ENCODE peak calls at places on chromosomes 16 and 17, in eight cellular contexts. One of them, this sample, is unnamed.

GRCh38 chr16:30786936-30787612 is at the start of gene ZNF629:
- DNase-seq in RWPE1: peak; percentile 62
- DNase-seq in upper lobe of right lung: peak; percentile 83
- DNase-seq in ascending aorta: no peak
- DNase-seq in Panc1: no peak
- DNase-seq in AG04449: no peak
- DNase-seq in CD4-positive, alpha-beta T cell: peak; percentile 12
- DNase-seq in H9: peak; percentile 71
- DNase-seq in this sample: no peak

GRCh38 chr17:72472116-72472515 is 351.3 kb downstream of the SOX9 start:
- DNase-seq in ascending aorta: no peak
- DNase-seq in CD4-positive, alpha-beta T cell: no peak
- DNase-seq in AG04449: no peak
- DNase-seq in Panc1: no peak
- DNase-seq in RWPE1: no peak
- DNase-seq in upper lobe of right lung: no peak
- DNase-seq in H9: no peak
- DNase-seq in this sample: no peak

GRCh38 chr16:57992084-57992483 is 8.4 kb downstream of the ZNF319 start:
- DNase-seq in Panc1: no peak
- DNase-seq in upper lobe of right lung: peak; percentile 59
- DNase-seq in ascending aorta: no peak
- DNase-seq in CD4-positive, alpha-beta T cell: no peak
- DNase-seq in RWPE1: no peak
- DNase-seq in H9: no peak
- DNase-seq in AG04449: no peak
- DNase-seq in this sample: peak; percentile 34

GRCh38 chr16:8137581-8137980 is 452.7 kb downstream of the TMEM114 start:
- DNase-seq in ascending aorta: no peak
- DNase-seq in RWPE1: no peak
- DNase-seq in Panc1: no peak
- DNase-seq in H9: no peak
- DNase-seq in AG04449: no peak
- DNase-seq in CD4-positive, alpha-beta T cell: no peak
- DNase-seq in upper lobe of right lung: no peak
- DNase-seq in this sample: no peak

GRCh38 chr16:57390635-57391307 is 13.8 kb upstream of the CCL17 start:
- DNase-seq in upper lobe of right lung: no peak
- DNase-seq in CD4-positive, alpha-beta T cell: no peak
- DNase-seq in ascending aorta: no peak
- DNase-seq in Panc1: no peak
- DNase-seq in RWPE1: no peak
- DNase-seq in H9: no peak
- DNase-seq in AG04449: no peak
- DNase-seq in this sample: peak; percentile 20

GRCh38 chr17:75640556-75641119 is 7.4 kb downstream of the SMIM5 start:
- DNase-seq in H9: no peak
- DNase-seq in AG04449: no peak
- DNase-seq in ascending aorta: no peak
- DNase-seq in RWPE1: no peak
- DNase-seq in Panc1: no peak
- DNase-seq in upper lobe of right lung: peak; percentile 55
- DNase-seq in CD4-positive, alpha-beta T cell: no peak
- DNase-seq in this sample: peak; percentile 56

GRCh38 chr16:3538222-3538621 is 37.4 kb downstream of the CLUAP1 start:
- DNase-seq in CD4-positive, alpha-beta T cell: no peak
- DNase-seq in H9: no peak
- DNase-seq in Panc1: no peak
- DNase-seq in RWPE1: no peak
- DNase-seq in upper lobe of right lung: no peak
- DNase-seq in AG04449: no peak
- DNase-seq in ascending aorta: no peak
- DNase-seq in this sample: no peak

GRCh38 chr17:19348806-19349205 is 13.7 kb downstream of the B9D1 start:
- DNase-seq in CD4-positive, alpha-beta T cell: no peak
- DNase-seq in H9: peak; percentile 21
- DNase-seq in RWPE1: no peak
- DNase-seq in ascending aorta: peak; percentile 2
- DNase-seq in AG04449: no peak
- DNase-seq in upper lobe of right lung: peak; percentile 6
- DNase-seq in Panc1: no peak
- DNase-seq in this sample: peak; percentile 43

GRCh38 chr16:64878964-64879363 is 242.9 kb downstream of the CDH11 start:
- DNase-seq in ascending aorta: no peak
- DNase-seq in AG04449: no peak
- DNase-seq in H9: no peak
- DNase-seq in CD4-positive, alpha-beta T cell: no peak
- DNase-seq in RWPE1: no peak
- DNase-seq in Panc1: no peak
- DNase-seq in upper lobe of right lung: no peak
- DNase-seq in this sample: no peak

GRCh38 chr17:72618018-72618509 is 474.4 kb downstream of the SLC39A11 start:
- DNase-seq in Panc1: no peak
- DNase-seq in upper lobe of right lung: no peak
- DNase-seq in AG04449: no peak
- DNase-seq in CD4-positive, alpha-beta T cell: peak; percentile 26
- DNase-seq in RWPE1: no peak
- DNase-seq in ascending aorta: no peak
- DNase-seq in H9: no peak
- DNase-seq in this sample: no peak

GRCh38 chr16:5895137-5895536 is 797.5 kb upstream of the EEF2KMT start:
- DNase-seq in upper lobe of right lung: no peak
- DNase-seq in RWPE1: no peak
- DNase-seq in ascending aorta: no peak
- DNase-seq in AG04449: no peak
- DNase-seq in Panc1: no peak
- DNase-seq in CD4-positive, alpha-beta T cell: no peak
- DNase-seq in H9: no peak
- DNase-seq in this sample: no peak

GRCh38 chr17:43877031-43877430 is 30.1 kb downstream of the CD300LG start:
- DNase-seq in H9: no peak
- DNase-seq in upper lobe of right lung: no peak
- DNase-seq in RWPE1: no peak
- DNase-seq in AG04449: no peak
- DNase-seq in ascending aorta: no peak
- DNase-seq in CD4-positive, alpha-beta T cell: no peak
- DNase-seq in Panc1: no peak
- DNase-seq in this sample: peak; percentile 34

GRCh38 chr17:43877451-43878155 is 29.7 kb downstream of the MPP2 start:
- DNase-seq in CD4-positive, alpha-beta T cell: no peak
- DNase-seq in RWPE1: no peak
- DNase-seq in ascending aorta: no peak
- DNase-seq in Panc1: no peak
- DNase-seq in upper lobe of right lung: no peak
- DNase-seq in AG04449: no peak
- DNase-seq in H9: no peak
- DNase-seq in this sample: peak; percentile 64

GRCh38 chr17:43880420-43880991 is 26.8 kb downstream of the MPP2 start:
- DNase-seq in upper lobe of right lung: peak; percentile 71
- DNase-seq in H9: peak; percentile 80
- DNase-seq in ascending aorta: no peak
- DNase-seq in RWPE1: peak; percentile 59
- DNase-seq in AG04449: no peak
- DNase-seq in CD4-positive, alpha-beta T cell: peak; percentile 31
- DNase-seq in Panc1: peak; percentile 32
- DNase-seq in this sample: peak; percentile 73

GRCh38 chr17:43879723-43880419 is 27.5 kb downstream of the MPP2 start:
- DNase-seq in RWPE1: no peak
- DNase-seq in CD4-positive, alpha-beta T cell: no peak
- DNase-seq in H9: no peak
- DNase-seq in Panc1: no peak
- DNase-seq in AG04449: no peak
- DNase-seq in ascending aorta: no peak
- DNase-seq in upper lobe of right lung: no peak
- DNase-seq in this sample: peak; percentile 47

GRCh38 chr17:43878260-43879082 is 28.9 kb downstream of the MPP2 start:
- DNase-seq in RWPE1: peak; percentile 91
- DNase-seq in upper lobe of right lung: peak; percentile 83
- DNase-seq in CD4-positive, alpha-beta T cell: peak; percentile 60
- DNase-seq in AG04449: peak; percentile 65
- DNase-seq in ascending aorta: no peak
- DNase-seq in Panc1: peak; percentile 43
- DNase-seq in H9: peak; percentile 94
- DNase-seq in this sample: peak; percentile 90
- TF ChIP-seq CTCF in RWPE1: peak; percentile 98
- TF ChIP-seq CTCF in upper lobe of right lung: peak; percentile 94
- TF ChIP-seq CTCF in CD4-positive, alpha-beta T cell: peak; percentile 92
- TF ChIP-seq CTCF in AG04449: peak; percentile 100
- TF ChIP-seq CTCF in ascending aorta: peak; percentile 97
- TF ChIP-seq CTCF in Panc1: peak; percentile 95
- TF ChIP-seq CTCF in H9: peak; percentile 93
- TF ChIP-seq CTCF in this sample: peak; percentile 95

GRCh38 chr17:39000021-39000601 is 32.9 kb upstream of the FBXO47 start:
- DNase-seq in AG04449: no peak
- DNase-seq in RWPE1: no peak
- DNase-seq in Panc1: no peak
- DNase-seq in upper lobe of right lung: no peak
- DNase-seq in ascending aorta: no peak
- DNase-seq in CD4-positive, alpha-beta T cell: no peak
- DNase-seq in H9: no peak
- DNase-seq in this sample: no peak

GRCh38 chr17:38996660-38997337 is 29.6 kb upstream of the FBXO47 start:
- DNase-seq in H9: no peak
- DNase-seq in RWPE1: no peak
- DNase-seq in Panc1: no peak
- DNase-seq in upper lobe of right lung: no peak
- DNase-seq in CD4-positive, alpha-beta T cell: no peak
- DNase-seq in AG04449: no peak
- DNase-seq in ascending aorta: no peak
- DNase-seq in this sample: no peak

GRCh38 chr17:39002991-39003715 is 36.0 kb upstream of the FBXO47 start:
- DNase-seq in AG04449: no peak
- DNase-seq in upper lobe of right lung: peak; percentile 78
- DNase-seq in Panc1: no peak
- DNase-seq in H9: no peak
- DNase-seq in ascending aorta: peak; percentile 22
- DNase-seq in CD4-positive, alpha-beta T cell: peak; percentile 46
- DNase-seq in RWPE1: no peak
- DNase-seq in this sample: no peak

GRCh38 chr17:39001703-39002637 is 34.8 kb upstream of the FBXO47 start:
- DNase-seq in Panc1: no peak
- DNase-seq in ascending aorta: peak; percentile 25
- DNase-seq in H9: peak; percentile 71
- DNase-seq in upper lobe of right lung: peak; percentile 89
- DNase-seq in AG04449: no peak
- DNase-seq in RWPE1: peak; percentile 57
- DNase-seq in CD4-positive, alpha-beta T cell: no peak
- DNase-seq in this sample: peak; percentile 76
- TF ChIP-seq CTCF in Panc1: no peak
- TF ChIP-seq CTCF in ascending aorta: no peak
- TF ChIP-seq CTCF in H9: no peak
- TF ChIP-seq CTCF in upper lobe of right lung: no peak
- TF ChIP-seq CTCF in AG04449: no peak
- TF ChIP-seq CTCF in RWPE1: no peak
- TF ChIP-seq CTCF in CD4-positive, alpha-beta T cell: no peak
- TF ChIP-seq CTCF in this sample: no peak

GRCh38 chr17:6286239-6286638 is 148.7 kb downstream of the AIPL1 start:
- DNase-seq in AG04449: no peak
- DNase-seq in ascending aorta: no peak
- DNase-seq in CD4-positive, alpha-beta T cell: no peak
- DNase-seq in upper lobe of right lung: no peak
- DNase-seq in RWPE1: no peak
- DNase-seq in Panc1: no peak
- DNase-seq in H9: peak; percentile 80
- DNase-seq in this sample: no peak
- TF ChIP-seq CTCF in AG04449: no peak
- TF ChIP-seq CTCF in ascending aorta: no peak
- TF ChIP-seq CTCF in CD4-positive, alpha-beta T cell: no peak
- TF ChIP-seq CTCF in upper lobe of right lung: no peak
- TF ChIP-seq CTCF in RWPE1: no peak
- TF ChIP-seq CTCF in Panc1: no peak
- TF ChIP-seq CTCF in H9: peak; percentile 61
- TF ChIP-seq CTCF in this sample: no peak

GRCh38 chr16:68366062-68366461 is 55.2 kb downstream of the PRMT7 start:
- DNase-seq in CD4-positive, alpha-beta T cell: no peak
- DNase-seq in Panc1: no peak
- DNase-seq in upper lobe of right lung: no peak
- DNase-seq in H9: no peak
- DNase-seq in AG04449: no peak
- DNase-seq in RWPE1: no peak
- DNase-seq in ascending aorta: no peak
- DNase-seq in this sample: no peak

GRCh38 chr16:68363847-68364600 is 53.2 kb downstream of the PRMT7 start:
- DNase-seq in upper lobe of right lung: no peak
- DNase-seq in H9: no peak
- DNase-seq in RWPE1: no peak
- DNase-seq in Panc1: no peak
- DNase-seq in AG04449: no peak
- DNase-seq in ascending aorta: no peak
- DNase-seq in CD4-positive, alpha-beta T cell: no peak
- DNase-seq in this sample: no peak

GRCh38 chr16:68365167-68365817 is 54.5 kb downstream of the PRMT7 start:
- DNase-seq in Panc1: no peak
- DNase-seq in ascending aorta: no peak
- DNase-seq in upper lobe of right lung: peak; percentile 80
- DNase-seq in RWPE1: no peak
- DNase-seq in AG04449: no peak
- DNase-seq in CD4-positive, alpha-beta T cell: no peak
- DNase-seq in H9: no peak
- DNase-seq in this sample: no peak

GRCh38 chr16:68362952-68363846 is 52.4 kb downstream of the PRMT7 start:
- DNase-seq in upper lobe of right lung: no peak
- DNase-seq in CD4-positive, alpha-beta T cell: no peak
- DNase-seq in AG04449: no peak
- DNase-seq in ascending aorta: no peak
- DNase-seq in Panc1: no peak
- DNase-seq in RWPE1: no peak
- DNase-seq in H9: no peak
- DNase-seq in this sample: no peak

GRCh38 chr16:68364601-68364998 is 53.8 kb downstream of the PRMT7 start:
- DNase-seq in upper lobe of right lung: no peak
- DNase-seq in ascending aorta: no peak
- DNase-seq in CD4-positive, alpha-beta T cell: no peak
- DNase-seq in RWPE1: no peak
- DNase-seq in Panc1: no peak
- DNase-seq in AG04449: no peak
- DNase-seq in H9: peak; percentile 67
- DNase-seq in this sample: no peak
- TF ChIP-seq CTCF in upper lobe of right lung: peak; percentile 16
- TF ChIP-seq CTCF in ascending aorta: no peak
- TF ChIP-seq CTCF in CD4-positive, alpha-beta T cell: no peak
- TF ChIP-seq CTCF in RWPE1: no peak
- TF ChIP-seq CTCF in Panc1: peak; percentile 42
- TF ChIP-seq CTCF in AG04449: no peak
- TF ChIP-seq CTCF in H9: peak; percentile 67
- TF ChIP-seq CTCF in this sample: no peak

DNA sequence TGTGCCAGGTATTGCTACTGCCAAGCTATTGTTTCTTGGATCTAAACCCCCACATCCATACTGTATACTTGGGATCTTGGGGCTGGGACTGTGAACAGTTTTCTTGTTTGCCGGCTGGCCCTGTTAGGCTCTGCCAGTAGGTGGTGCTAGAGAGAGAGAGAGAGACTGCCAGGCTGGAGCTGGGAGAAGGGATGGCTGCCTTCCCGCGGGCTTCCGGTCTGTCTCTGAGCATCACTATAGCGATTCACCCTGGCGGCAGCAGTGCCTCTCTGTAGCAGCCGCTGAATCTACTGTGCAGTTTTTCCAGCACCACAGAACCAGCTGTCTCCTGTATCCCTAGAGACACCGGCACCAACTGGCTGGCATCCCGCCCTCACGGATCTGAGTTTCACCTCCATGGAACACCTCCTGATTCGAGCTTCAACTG is 201.2 kb downstream of the UTP18 start:
- DNase-seq in ascending aorta: no peak
- DNase-seq in Panc1: peak; percentile 27
- DNase-seq in upper lobe of right lung: peak; percentile 75
- DNase-seq in RWPE1: peak; percentile 67
- DNase-seq in H9: peak; percentile 92
- DNase-seq in CD4-positive, alpha-beta T cell: peak; percentile 41
- DNase-seq in AG04449: no peak
- DNase-seq in this sample: no peak
- TF ChIP-seq CTCF in ascending aorta: peak; percentile 27
- TF ChIP-seq CTCF in Panc1: peak; percentile 93
- TF ChIP-seq CTCF in upper lobe of right lung: peak; percentile 77
- TF ChIP-seq CTCF in RWPE1: peak; percentile 78
- TF ChIP-seq CTCF in H9: peak; percentile 90
- TF ChIP-seq CTCF in CD4-positive, alpha-beta T cell: peak; percentile 71
- TF ChIP-seq CTCF in AG04449: peak; percentile 76
- TF ChIP-seq CTCF in this sample: peak; percentile 67

This sample was measured in spleen.